ENCODE peak calls at places on chromosome 7, in four cellular contexts. One of them, this sample, is unnamed.

GRCh38 chr7:11841657-11842056 is 9.7 kb upstream of the THSD7A start:
- DNase-seq in GM12878: no peak
- DNase-seq in HEK293T: no peak
- DNase-seq in K562: no peak
- DNase-seq in this sample: no peak

GRCh38 chr7:13952921-13953320 is 36.5 kb downstream of the ETV1 start:
- DNase-seq in K562: no peak
- DNase-seq in GM12878: no peak
- DNase-seq in HEK293T: no peak
- DNase-seq in this sample: no peak

GRCh38 chr7:155336812-155337602 is 39.3 kb downstream of the INSIG1 start:
- DNase-seq in K562: peak
- DNase-seq in HEK293T: no peak
- DNase-seq in GM12878: no peak
- DNase-seq in this sample: no peak

GRCh38 chr7:149220534-149220933 is 18.9 kb upstream of the ZNF212 start:
- DNase-seq in K562: no peak
- DNase-seq in HEK293T: no peak
- DNase-seq in GM12878: no peak
- DNase-seq in this sample: no peak

GRCh38 chr7:12296051-12296570 is 85.0 kb downstream of the TMEM106B start:
- DNase-seq in K562: no peak
- DNase-seq in GM12878: no peak
- DNase-seq in HEK293T: no peak
- DNase-seq in this sample: no peak

GRCh38 chr7:128947854-128948253 is 10.1 kb downstream of the IRF5 start:
- DNase-seq in GM12878: no peak
- DNase-seq in HEK293T: no peak
- DNase-seq in K562: no peak
- DNase-seq in this sample: no peak

GRCh38 chr7:157139142-157140117 is 704 bp downstream of the UBE3C start:
- DNase-seq in GM12878: no peak
- DNase-seq in K562: no peak
- DNase-seq in HEK293T: no peak
- DNase-seq in this sample: no peak

GRCh38 chr7:121395494-121395960 is 581 bp downstream of the FAM3C start:
- DNase-seq in HEK293T: peak
- DNase-seq in GM12878: no peak
- DNase-seq in K562: no peak
- DNase-seq in this sample: peak

GRCh38 chr7:105188201-105188600 is 174.2 kb downstream of the KMT2E start:
- DNase-seq in HEK293T: no peak
- DNase-seq in GM12878: no peak
- DNase-seq in K562: no peak
- DNase-seq in this sample: no peak
- TF ChIP-seq TARDBP in HEK293T: no peak
- TF ChIP-seq TARDBP in GM12878: no peak
- TF ChIP-seq TARDBP in K562: no peak
- TF ChIP-seq TARDBP in this sample: no peak

GRCh38 chr7:106058925-106059324 is 53.2 kb downstream of the SYPL1 start:
- DNase-seq in HEK293T: no peak
- DNase-seq in GM12878: no peak
- DNase-seq in K562: no peak
- DNase-seq in this sample: no peak

GRCh38 chr7:106056513-106057203 is 55.5 kb downstream of the SYPL1 start:
- DNase-seq in K562: peak
- DNase-seq in HEK293T: peak
- DNase-seq in GM12878: no peak
- DNase-seq in this sample: peak

GRCh38 chr7:106057204-106057961 is 54.7 kb downstream of the SYPL1 start:
- DNase-seq in GM12878: no peak
- DNase-seq in K562: no peak
- DNase-seq in HEK293T: no peak
- DNase-seq in this sample: no peak

GRCh38 chr7:106059556-106059955 is 52.6 kb downstream of the SYPL1 start:
- DNase-seq in HEK293T: no peak
- DNase-seq in K562: no peak
- DNase-seq in GM12878: no peak
- DNase-seq in this sample: no peak

DNA sequence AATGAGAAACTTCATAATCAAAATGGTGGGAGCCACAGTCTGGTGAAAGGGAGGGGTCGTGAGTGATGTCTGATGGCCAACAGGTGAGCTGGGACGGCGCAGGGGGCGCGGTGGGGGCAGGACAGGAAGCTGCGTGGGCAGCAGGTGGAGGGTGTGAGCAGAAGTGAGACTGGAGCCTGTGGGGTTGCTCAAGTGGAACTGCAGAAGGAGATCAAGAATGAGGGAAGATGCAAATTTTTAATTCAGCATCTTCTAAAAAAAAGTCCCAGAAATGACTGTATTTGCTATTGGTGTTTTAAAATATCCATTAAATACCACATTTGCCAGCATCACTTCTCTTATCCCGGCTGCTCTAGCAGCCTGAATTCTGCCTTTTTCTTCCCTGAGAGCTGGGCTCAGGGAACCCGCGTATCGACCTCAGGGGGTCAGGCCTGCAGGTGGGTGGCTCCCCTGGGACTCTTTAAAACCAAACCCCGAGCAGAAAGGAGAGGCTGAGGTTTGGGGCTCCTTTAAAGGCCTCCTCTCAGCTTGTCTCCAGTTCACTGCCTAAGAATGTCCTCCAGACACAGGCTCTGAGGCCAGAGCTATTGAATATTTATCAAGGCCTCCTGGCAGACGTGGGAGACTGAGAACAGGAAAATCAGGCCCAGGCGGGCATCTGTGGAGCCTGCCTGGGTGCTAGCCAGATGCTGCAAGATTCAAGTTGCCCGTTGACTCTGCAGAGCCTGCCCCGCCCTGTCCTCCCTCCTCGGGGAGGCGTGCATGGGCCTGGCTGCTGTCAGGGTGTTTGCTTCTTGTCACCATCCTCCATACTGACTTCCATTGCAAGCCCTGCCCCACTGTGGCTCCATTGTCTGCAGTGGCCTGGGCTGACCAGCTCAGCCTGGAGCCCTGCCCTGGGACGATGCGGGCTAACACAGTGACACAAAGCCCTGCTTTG is 53.9 kb downstream of the SYPL1 start:
- DNase-seq in GM12878: peak
- DNase-seq in K562: no peak
- DNase-seq in HEK293T: no peak
- DNase-seq in this sample: peak
- TF ChIP-seq TARDBP in GM12878: peak
- TF ChIP-seq TARDBP in K562: no peak
- TF ChIP-seq TARDBP in HEK293T: no peak
- TF ChIP-seq TARDBP in this sample: no peak

GRCh38 chr7:2048006-2048405 is 184.7 kb downstream of the MAD1L1 start:
- DNase-seq in GM12878: no peak
- DNase-seq in HEK293T: no peak
- DNase-seq in K562: no peak
- DNase-seq in this sample: no peak
- TF ChIP-seq TARDBP in GM12878: no peak
- TF ChIP-seq TARDBP in HEK293T: no peak
- TF ChIP-seq TARDBP in K562: no peak
- TF ChIP-seq TARDBP in this sample: no peak

GRCh38 chr7:91345449-91345848 is 81.2 kb downstream of the FZD1 start:
- DNase-seq in K562: no peak
- DNase-seq in HEK293T: no peak
- DNase-seq in GM12878: no peak
- DNase-seq in this sample: no peak

GRCh38 chr7:91348686-91349085 is 84.5 kb downstream of the FZD1 start:
- DNase-seq in HEK293T: no peak
- DNase-seq in K562: no peak
- DNase-seq in GM12878: no peak
- DNase-seq in this sample: no peak

GRCh38 chr7:91344248-91344647 is 80.0 kb downstream of the FZD1 start:
- DNase-seq in K562: no peak
- DNase-seq in HEK293T: no peak
- DNase-seq in GM12878: no peak
- DNase-seq in this sample: no peak

GRCh38 chr7:91344911-91345310 is 80.7 kb downstream of the FZD1 start:
- DNase-seq in HEK293T: no peak
- DNase-seq in K562: no peak
- DNase-seq in GM12878: no peak
- DNase-seq in this sample: no peak

GRCh38 chr7:91347288-91347687 is 83.1 kb downstream of the FZD1 start:
- DNase-seq in GM12878: no peak
- DNase-seq in K562: no peak
- DNase-seq in HEK293T: no peak
- DNase-seq in this sample: no peak
- TF ChIP-seq TARDBP in GM12878: no peak
- TF ChIP-seq TARDBP in K562: no peak
- TF ChIP-seq TARDBP in HEK293T: no peak
- TF ChIP-seq TARDBP in this sample: no peak

DNA sequence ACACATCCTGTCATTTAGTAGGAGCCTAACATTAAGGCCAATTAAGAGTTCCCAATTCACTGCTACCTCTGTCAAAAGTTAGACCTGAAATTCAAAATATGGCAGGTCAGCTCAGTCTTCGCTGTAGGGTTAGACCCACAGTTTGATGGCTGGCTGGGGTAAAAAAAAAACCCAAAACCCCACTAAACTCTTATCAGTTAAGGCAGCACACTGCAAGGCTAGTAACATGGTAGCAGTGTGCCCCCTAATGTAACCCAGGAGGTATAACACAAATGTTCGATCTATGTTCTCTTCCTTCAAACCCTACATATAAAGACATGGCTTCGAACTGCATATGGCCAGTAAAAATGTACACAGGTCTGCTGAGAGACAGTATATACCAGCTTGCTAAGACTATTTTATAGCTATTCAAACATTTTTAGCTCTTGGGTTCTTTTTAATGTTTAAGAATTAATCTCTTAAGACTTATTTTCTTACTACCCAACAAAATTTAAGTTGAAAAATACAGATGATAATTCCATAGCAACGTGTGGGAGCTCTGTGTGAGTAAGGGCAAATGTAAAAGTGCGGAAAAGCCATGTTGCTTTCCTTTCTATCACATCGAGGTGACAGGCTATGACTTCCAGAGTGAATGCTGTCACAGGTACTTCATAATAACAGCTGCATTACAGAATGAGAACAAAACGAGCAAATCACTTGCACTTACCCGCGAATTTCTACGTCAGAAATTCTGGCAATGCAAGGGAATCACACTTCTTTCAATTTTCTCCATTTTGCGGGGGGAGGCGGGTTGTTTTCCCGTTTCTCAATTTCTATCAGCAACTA is 168.4 kb upstream of the IMMP2L start:
- DNase-seq in GM12878: no peak
- DNase-seq in HEK293T: peak
- DNase-seq in K562: peak
- DNase-seq in this sample: peak
- TF ChIP-seq TARDBP in GM12878: no peak
- TF ChIP-seq TARDBP in HEK293T: no peak
- TF ChIP-seq TARDBP in K562: no peak
- TF ChIP-seq TARDBP in this sample: no peak

GRCh38 chr7:44235066-44235465 is 34.3 kb downstream of the YKT6 start:
- DNase-seq in K562: no peak
- DNase-seq in GM12878: no peak
- DNase-seq in HEK293T: no peak
- DNase-seq in this sample: no peak
- TF ChIP-seq TARDBP in K562: no peak
- TF ChIP-seq TARDBP in GM12878: no peak
- TF ChIP-seq TARDBP in HEK293T: no peak
- TF ChIP-seq TARDBP in this sample: no peak

DNA sequence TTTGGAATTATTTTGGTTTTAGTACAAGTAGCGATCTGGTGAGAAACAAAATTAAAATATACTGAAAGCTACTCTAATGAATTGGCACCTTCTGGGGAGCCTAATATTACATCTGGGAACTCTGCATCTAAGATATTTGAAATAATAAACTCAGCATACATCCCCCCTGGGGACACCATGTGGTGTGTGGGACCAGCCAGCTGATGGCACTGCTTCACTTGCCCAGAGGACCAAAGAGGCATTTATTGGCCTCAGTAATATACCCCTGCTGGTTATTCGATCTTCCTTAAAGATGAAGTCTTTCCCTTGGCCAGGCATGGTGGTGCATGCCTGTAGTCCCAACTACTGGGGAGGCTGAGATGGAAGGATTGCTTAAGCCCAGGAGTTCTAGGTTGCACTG is 195.1 kb upstream of the AUTS2 start:
- DNase-seq in HEK293T: peak
- DNase-seq in K562: no peak
- DNase-seq in GM12878: no peak
- DNase-seq in this sample: no peak
- TF ChIP-seq TARDBP in HEK293T: no peak
- TF ChIP-seq TARDBP in K562: no peak
- TF ChIP-seq TARDBP in GM12878: no peak
- TF ChIP-seq TARDBP in this sample: no peak